ENCODE peak calls at places on chromosomes 11 and 22, in six cellular contexts. W is IMR-90, U is lung, H is MM.1S, P is GM23338, Z is fibroblast of pulmonary artery. S is an unnamed sample.

GRCh38 chr22:44497218-44497903 is 672 bp downstream of the RTL6 start:
- DNase-seq in P (peak; percentile 37), Z (peak; percentile 26), H (no peak), W (peak; percentile 34), U (no peak), S (no peak)

GRCh38 chr11:9689721-9690120 is 25.8 kb downstream of the SWAP70 start:
- DNase-seq in P (no peak), Z (peak; percentile 66), H (no peak), U (no peak), W (no peak), S (no peak)

GRCh38 chr22:23681026-23681809 is 9.6 kb upstream of the RGL4 start:
- DNase-seq in W (no peak), P (no peak), U (no peak), H (no peak), Z (no peak), S (no peak)

GRCh38 chr11:111422494-111423249 is 43.6 kb upstream of the POU2AF1 start:
- DNase-seq in H (peak; percentile 73), Z (peak; percentile 6), W (peak; percentile 26), U (peak; percentile 52), P (peak; percentile 90), S (peak; percentile 36)

GRCh38 chr11:125933030-125933813 is 12.6 kb upstream of the VSIG10L2 start:
- DNase-seq in P (peak; percentile 59), Z (no peak), W (no peak), H (no peak), U (no peak), S (no peak)

GRCh38 chr22:19974233-19974861 is 32.7 kb upstream of the TXNRD2 start:
- DNase-seq in W (peak; percentile 51), Z (peak; percentile 65), P (peak; percentile 97), H (peak; percentile 27), U (peak; percentile 48), S (peak; percentile 35)

GRCh38 chr22:21754523-21755128 is 19.0 kb upstream of the YPEL1 start:
- DNase-seq in H (no peak), Z (peak; percentile 36), U (no peak), W (peak; percentile 12), P (no peak), S (no peak)

GRCh38 chr11:128890543-128891409 is at the start of gene KCNJ5:
- DNase-seq in P (peak; percentile 78), H (no peak), Z (peak; percentile 16), W (no peak), U (no peak), S (peak; percentile 40)

GRCh38 chr11:95057959-95058358 is 8.7 kb downstream of the KDM4F start:
- DNase-seq in P (no peak), Z (no peak), W (no peak), U (no peak), H (no peak), S (no peak)

GRCh38 chr11:120137187-120137610 is 714 bp downstream of the TRIM29 start:
- DNase-seq in Z (no peak), H (no peak), W (no peak), P (no peak), U (peak; percentile 27), S (no peak)

GRCh38 chr11:112062923-112063322 is 10.9 kb downstream of the PIH1D2 start:
- DNase-seq in U (no peak), H (no peak), Z (no peak), P (no peak), W (peak; percentile 38), S (no peak)

GRCh38 chr11:57515332-57516060 is at the start of gene SLC43A1:
- DNase-seq in Z (peak; percentile 64), P (peak; percentile 57), U (peak; percentile 60), H (peak; percentile 28), W (peak; percentile 59), S (peak; percentile 27)

GRCh38 chr22:36660931-36661330 is 42.6 kb downstream of the CACNG2 start:
- DNase-seq in Z (no peak), W (no peak), H (no peak), P (no peak), U (no peak), S (no peak)

GRCh38 chr11:73498343-73498742 is 99.6 kb downstream of the FAM168A start:
- DNase-seq in P (no peak), Z (no peak), H (no peak), W (no peak), U (no peak), S (no peak)

GRCh38 chr11:101341578-101341977 is 212.0 kb upstream of the PGR start:
- DNase-seq in W (no peak), Z (no peak), U (no peak), P (no peak), H (no peak), S (no peak)

GRCh38 chr11:129148487-129148886 is 43.6 kb downstream of the ARHGAP32 start:
- DNase-seq in W (no peak), U (no peak), H (no peak), Z (no peak), P (no peak), S (peak; percentile 70)

GRCh38 chr11:130872961-130873360 is 43.3 kb downstream of the SNX19 start:
- DNase-seq in H (no peak), U (no peak), P (no peak), W (peak; percentile 87), Z (peak; percentile 59), S (peak; percentile 87)

GRCh38 chr11:121833970-121834369 is 282.0 kb downstream of the BLID start:
- DNase-seq in P (no peak), W (no peak), U (no peak), Z (peak; percentile 37), H (no peak), S (no peak)

GRCh38 chr11:34327804-34328631 is 29.8 kb downstream of the ABTB2 start:
- DNase-seq in H (no peak), Z (peak; percentile 30), U (no peak), P (no peak), W (peak; percentile 40), S (no peak)

GRCh38 chr22:21942939-21943338 is 9.7 kb downstream of the PPM1F start:
- DNase-seq in H (no peak), U (no peak), Z (no peak), P (no peak), W (no peak), S (no peak)

GRCh38 chr11:2214527-2215229 is 43.1 kb upstream of the TH start:
- DNase-seq in W (no peak), U (peak; percentile 17), Z (no peak), H (no peak), P (no peak), S (no peak)

GRCh38 chr11:57085604-57086003 is 96.1 kb upstream of the LRRC55 start:
- DNase-seq in U (no peak), W (no peak), Z (peak; percentile 16), P (no peak), H (no peak), S (no peak)

GRCh38 chr11:68963779-68964178 is 17.0 kb downstream of the MRGPRD start:
- DNase-seq in U (no peak), W (peak; percentile 19), P (no peak), Z (no peak), H (no peak), S (peak; percentile 20)

GRCh38 chr22:22810018-22810427 is 77.6 kb upstream of the IGLL5 start:
- DNase-seq in H (no peak), W (peak; percentile 30), Z (peak; percentile 52), U (peak; percentile 28), P (no peak), S (peak; percentile 21)

GRCh38 chr11:2542406-2542805 is 97.6 kb downstream of the KCNQ1 start:
- DNase-seq in W (no peak), Z (no peak), P (no peak), U (no peak), H (no peak), S (no peak)

GRCh38 chr11:61874460-61874809 is 16.9 kb downstream of the FADS3 start:
- DNase-seq in H (no peak), Z (no peak), W (no peak), U (peak; percentile 64), P (no peak), S (no peak)

DNA sequence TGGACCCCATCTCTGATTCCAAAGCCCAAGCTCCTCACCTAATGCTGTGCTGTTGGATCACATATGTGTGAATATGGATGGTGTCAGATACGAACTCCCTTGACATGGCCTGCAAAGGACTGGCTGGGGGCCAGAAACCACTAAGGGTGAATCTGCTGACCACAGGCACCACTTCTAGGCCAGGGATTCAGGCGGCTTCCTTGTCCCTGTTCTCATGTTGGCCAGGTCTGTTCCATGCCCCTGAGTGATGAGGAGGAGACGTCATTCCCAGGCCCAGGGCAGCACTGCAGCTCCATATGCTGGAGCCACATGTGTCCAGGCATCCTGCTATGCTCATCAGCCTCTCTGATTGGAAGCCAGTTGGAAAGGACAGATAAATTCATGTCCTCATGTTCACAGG is 130.0 kb upstream of the BDNF start:
- DNase-seq in Z (no peak), P (no peak), H (no peak), W (no peak), U (no peak), S (no peak)
- H3K4me3 ChIP-seq in Z (no peak overlapping the region), P (no peak overlapping the region), H (no peak overlapping the region), W (no peak overlapping the region), U (no peak overlapping the region), S (no peak overlapping the region)

GRCh38 chr22:25712661-25713400 is 29.2 kb upstream of the MYO18B start:
- DNase-seq in H (no peak), W (no peak), Z (no peak), P (no peak), U (no peak), S (no peak)
- TF ChIP-seq CTCF in H (no peak), W (no peak), Z (no peak), P (no peak), U (no peak), S (no peak)

GRCh38 chr11:75351541-75352416 is at the start of gene ARRB1:
- DNase-seq in U (no peak), H (no peak), W (no peak), Z (peak; percentile 56), P (peak; percentile 82), S (peak; percentile 51)

GRCh38 chr11:75350743-75351540 is 519 bp downstream of the ARRB1 start:
- DNase-seq in U (peak; percentile 61), P (peak; percentile 74), W (peak; percentile 46), Z (no peak), H (no peak), S (peak; percentile 43)

GRCh38 chr11:75350122-75350742 is 1.2 kb downstream of the ARRB1 start:
- DNase-seq in H (no peak), Z (no peak), P (no peak), U (no peak), W (no peak), S (no peak)

GRCh38 chr11:75355051-75355450 is 3.6 kb upstream of the ARRB1 start:
- DNase-seq in P (no peak), U (no peak), H (no peak), Z (no peak), W (no peak), S (no peak)

GRCh38 chr11:75352417-75353206 is 1.2 kb upstream of the ARRB1 start:
- DNase-seq in H (no peak), P (no peak), Z (no peak), W (no peak), U (peak; percentile 69), S (no peak)
- H3K4me3 ChIP-seq in H (peak overlapping the region; percentile 45), P (peak overlapping the region; percentile 72), Z (peak overlapping the region; percentile 62), W (peak overlapping the region; percentile 68), U (no peak overlapping the region), S (no peak overlapping the region)

GRCh38 chr11:64777449-64778222 is 706 bp downstream of the SF1 start:
- DNase-seq in H (peak; percentile 88), Z (peak; percentile 81), P (peak; percentile 80), W (peak; percentile 75), U (peak; percentile 76), S (peak; percentile 82)
- TF ChIP-seq CTCF in H (no peak), Z (no peak), P (no peak), W (no peak), U (no peak), S (no peak)

GRCh38 chr11:8329961-8330361 is 66.3 kb upstream of the LMO1 start:
- DNase-seq in U (no peak), W (no peak), P (peak; percentile 46), Z (no peak), H (no peak), S (no peak)
- H3K4me3 ChIP-seq in U (no peak overlapping the region), W (no peak overlapping the region), P (no peak overlapping the region), Z (no peak overlapping the region), H (no peak overlapping the region), S (no peak overlapping the region)